ENCODE peak calls at places on chromosomes 6 and 20, in nine cellular contexts. One of them, this sample, is unnamed.

GRCh38 chr6:159726918-159727716 is at the start of gene WTAP:
- DNase-seq in psoas muscle: peak; percentile 97
- DNase-seq in IMR-90: peak; percentile 92
- DNase-seq in CD8-positive, alpha-beta T cell: peak; percentile 96
- DNase-seq in GM12865: peak; percentile 99
- DNase-seq in activated B cell treated with CpG ODN at 0.5 μM for 24 hours: peak; percentile 93
- DNase-seq in hepatocyte: peak; percentile 98
- DNase-seq in kidney: peak; percentile 99
- DNase-seq in stomach: peak; percentile 97
- DNase-seq in this sample: peak; percentile 98

GRCh38 chr6:106751501-106752252 is 122.3 kb downstream of the QRSL1 start:
- DNase-seq in psoas muscle: no peak
- DNase-seq in IMR-90: peak; percentile 8
- DNase-seq in CD8-positive, alpha-beta T cell: no peak
- DNase-seq in GM12865: no peak
- DNase-seq in activated B cell treated with CpG ODN at 0.5 μM for 24 hours: no peak
- DNase-seq in hepatocyte: no peak
- DNase-seq in kidney: peak; percentile 78
- DNase-seq in stomach: peak; percentile 85
- DNase-seq in this sample: no peak

GRCh38 chr6:149913085-149913484 is 9.8 kb downstream of the RAET1G start:
- DNase-seq in psoas muscle: peak; percentile 7
- DNase-seq in IMR-90: no peak
- DNase-seq in CD8-positive, alpha-beta T cell: no peak
- DNase-seq in GM12865: no peak
- DNase-seq in activated B cell treated with CpG ODN at 0.5 μM for 24 hours: no peak
- DNase-seq in hepatocyte: no peak
- DNase-seq in kidney: no peak
- DNase-seq in stomach: no peak
- DNase-seq in this sample: no peak

GRCh38 chr6:137866200-137866913 is 702 bp upstream of the TNFAIP3 start:
- DNase-seq in psoas muscle: no peak
- DNase-seq in IMR-90: no peak
- DNase-seq in CD8-positive, alpha-beta T cell: peak; percentile 45
- DNase-seq in GM12865: no peak
- DNase-seq in activated B cell treated with CpG ODN at 0.5 μM for 24 hours: peak; percentile 74
- DNase-seq in hepatocyte: peak; percentile 61
- DNase-seq in kidney: no peak
- DNase-seq in stomach: no peak
- DNase-seq in this sample: peak; percentile 71

GRCh38 chr6:55397986-55398385 is 70.7 kb downstream of the GFRAL start:
- DNase-seq in psoas muscle: no peak
- DNase-seq in IMR-90: peak; percentile 86
- DNase-seq in CD8-positive, alpha-beta T cell: no peak
- DNase-seq in GM12865: no peak
- DNase-seq in activated B cell treated with CpG ODN at 0.5 μM for 24 hours: no peak
- DNase-seq in hepatocyte: no peak
- DNase-seq in kidney: no peak
- DNase-seq in stomach: no peak
- DNase-seq in this sample: no peak

GRCh38 chr20:18388860-18389259 is 78.0 kb downstream of the DZANK1 start:
- DNase-seq in psoas muscle: no peak
- DNase-seq in IMR-90: peak; percentile 77
- DNase-seq in CD8-positive, alpha-beta T cell: no peak
- DNase-seq in GM12865: no peak
- DNase-seq in activated B cell treated with CpG ODN at 0.5 μM for 24 hours: no peak
- DNase-seq in hepatocyte: peak; percentile 74
- DNase-seq in kidney: no peak
- DNase-seq in stomach: no peak
- DNase-seq in this sample: no peak

GRCh38 chr6:136415351-136416005 is 125.8 kb upstream of the BCLAF1 start:
- DNase-seq in psoas muscle: no peak
- DNase-seq in IMR-90: peak; percentile 11
- DNase-seq in CD8-positive, alpha-beta T cell: no peak
- DNase-seq in GM12865: no peak
- DNase-seq in activated B cell treated with CpG ODN at 0.5 μM for 24 hours: no peak
- DNase-seq in hepatocyte: no peak
- DNase-seq in kidney: no peak
- DNase-seq in stomach: no peak
- DNase-seq in this sample: no peak

GRCh38 chr6:25035451-25036435 is 100.0 kb upstream of the RIPOR2 start:
- DNase-seq in psoas muscle: no peak
- DNase-seq in IMR-90: no peak
- DNase-seq in CD8-positive, alpha-beta T cell: no peak
- DNase-seq in GM12865: no peak
- DNase-seq in activated B cell treated with CpG ODN at 0.5 μM for 24 hours: no peak
- DNase-seq in hepatocyte: no peak
- DNase-seq in kidney: no peak
- DNase-seq in stomach: no peak
- DNase-seq in this sample: no peak

GRCh38 chr6:137492771-137493217 is 1.4 kb downstream of the OLIG3 start:
- DNase-seq in psoas muscle: no peak
- DNase-seq in IMR-90: no peak
- DNase-seq in CD8-positive, alpha-beta T cell: no peak
- DNase-seq in GM12865: no peak
- DNase-seq in activated B cell treated with CpG ODN at 0.5 μM for 24 hours: no peak
- DNase-seq in hepatocyte: no peak
- DNase-seq in kidney: no peak
- DNase-seq in stomach: no peak
- DNase-seq in this sample: no peak

GRCh38 chr6:156778615-156779205 is 1.5 kb downstream of the ARID1B start:
- DNase-seq in psoas muscle: peak; percentile 75
- DNase-seq in IMR-90: no peak
- DNase-seq in CD8-positive, alpha-beta T cell: peak; percentile 51
- DNase-seq in GM12865: peak; percentile 60
- DNase-seq in activated B cell treated with CpG ODN at 0.5 μM for 24 hours: peak; percentile 65
- DNase-seq in hepatocyte: peak; percentile 69
- DNase-seq in kidney: peak; percentile 90
- DNase-seq in stomach: peak; percentile 56
- DNase-seq in this sample: peak; percentile 79

DNA sequence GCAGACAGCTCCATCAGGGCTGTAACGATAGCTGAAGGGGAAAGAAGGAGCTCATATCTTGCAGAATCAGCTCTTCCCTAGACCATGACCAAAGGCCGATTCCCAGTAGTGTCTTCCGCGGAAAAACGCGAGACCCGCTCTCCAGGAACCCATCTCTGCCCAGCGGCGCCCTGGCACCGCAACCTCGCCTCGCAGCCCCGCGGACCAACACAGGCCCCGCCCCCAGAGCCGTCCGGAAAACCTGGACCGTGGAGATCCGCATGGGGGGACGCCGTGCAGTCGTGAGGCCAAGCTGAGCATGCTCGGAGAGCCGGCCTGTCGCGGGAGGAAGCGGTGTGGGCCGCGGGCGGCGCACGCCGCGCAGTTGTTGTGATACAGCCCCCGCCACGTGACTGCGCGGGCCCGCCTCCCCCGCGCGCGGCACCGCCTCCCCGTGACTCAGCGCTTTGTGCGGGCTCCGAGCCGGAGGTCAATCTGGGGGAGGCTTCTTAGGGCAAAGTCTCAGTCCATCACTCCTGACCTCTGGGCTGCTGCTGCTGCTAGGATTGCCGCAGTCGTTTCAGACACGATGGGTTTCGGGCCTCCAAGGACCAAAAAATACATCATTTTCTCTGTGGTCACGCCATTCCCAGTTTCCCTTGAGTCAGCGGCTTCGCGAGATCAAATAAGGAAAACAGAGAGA is 3.1 kb upstream of the GCLC start:
- DNase-seq in psoas muscle: peak; percentile 99
- DNase-seq in IMR-90: peak; percentile 97
- DNase-seq in CD8-positive, alpha-beta T cell: peak; percentile 91
- DNase-seq in GM12865: peak; percentile 96
- DNase-seq in activated B cell treated with CpG ODN at 0.5 μM for 24 hours: peak; percentile 93
- DNase-seq in hepatocyte: peak; percentile 98
- DNase-seq in kidney: peak; percentile 99
- DNase-seq in stomach: peak; percentile 98
- DNase-seq in this sample: peak; percentile 94
- TF ChIP-seq CTCF in psoas muscle: no peak
- TF ChIP-seq CTCF in IMR-90: peak; percentile 9
- TF ChIP-seq CTCF in CD8-positive, alpha-beta T cell: no peak
- TF ChIP-seq CTCF in GM12865: no peak
- TF ChIP-seq CTCF in activated B cell treated with CpG ODN at 0.5 μM for 24 hours: no peak
- TF ChIP-seq CTCF in hepatocyte: no peak
- TF ChIP-seq CTCF in kidney: no peak
- TF ChIP-seq CTCF in stomach: peak; percentile 8
- TF ChIP-seq CTCF in this sample: no peak

GRCh38 chr6:120279706-120280105 is 930.1 kb upstream of the MAN1A1 start:
- DNase-seq in psoas muscle: no peak
- DNase-seq in IMR-90: no peak
- DNase-seq in CD8-positive, alpha-beta T cell: no peak
- DNase-seq in GM12865: no peak
- DNase-seq in activated B cell treated with CpG ODN at 0.5 μM for 24 hours: no peak
- DNase-seq in hepatocyte: no peak
- DNase-seq in kidney: no peak
- DNase-seq in stomach: no peak
- DNase-seq in this sample: no peak

GRCh38 chr6:120272038-120272437 is 922.5 kb upstream of the MAN1A1 start:
- DNase-seq in psoas muscle: no peak
- DNase-seq in IMR-90: no peak
- DNase-seq in CD8-positive, alpha-beta T cell: no peak
- DNase-seq in GM12865: no peak
- DNase-seq in activated B cell treated with CpG ODN at 0.5 μM for 24 hours: no peak
- DNase-seq in hepatocyte: no peak
- DNase-seq in kidney: no peak
- DNase-seq in stomach: no peak
- DNase-seq in this sample: no peak

GRCh38 chr6:120274547-120274946 is 925.0 kb upstream of the MAN1A1 start:
- DNase-seq in psoas muscle: no peak
- DNase-seq in IMR-90: no peak
- DNase-seq in CD8-positive, alpha-beta T cell: no peak
- DNase-seq in GM12865: peak; percentile 29
- DNase-seq in activated B cell treated with CpG ODN at 0.5 μM for 24 hours: no peak
- DNase-seq in hepatocyte: no peak
- DNase-seq in kidney: no peak
- DNase-seq in stomach: no peak
- DNase-seq in this sample: no peak
- TF ChIP-seq CTCF in psoas muscle: no peak
- TF ChIP-seq CTCF in IMR-90: no peak
- TF ChIP-seq CTCF in CD8-positive, alpha-beta T cell: no peak
- TF ChIP-seq CTCF in GM12865: peak; percentile 10
- TF ChIP-seq CTCF in activated B cell treated with CpG ODN at 0.5 μM for 24 hours: no peak
- TF ChIP-seq CTCF in hepatocyte: no peak
- TF ChIP-seq CTCF in kidney: no peak
- TF ChIP-seq CTCF in stomach: no peak
- TF ChIP-seq CTCF in this sample: no peak

GRCh38 chr6:163300838-163301237 is 113.7 kb upstream of the QKI start:
- DNase-seq in psoas muscle: no peak
- DNase-seq in IMR-90: no peak
- DNase-seq in CD8-positive, alpha-beta T cell: no peak
- DNase-seq in GM12865: no peak
- DNase-seq in activated B cell treated with CpG ODN at 0.5 μM for 24 hours: no peak
- DNase-seq in hepatocyte: no peak
- DNase-seq in kidney: no peak
- DNase-seq in stomach: no peak
- DNase-seq in this sample: no peak

GRCh38 chr6:163294734-163295133 is 119.8 kb upstream of the QKI start:
- DNase-seq in psoas muscle: no peak
- DNase-seq in IMR-90: no peak
- DNase-seq in CD8-positive, alpha-beta T cell: no peak
- DNase-seq in GM12865: no peak
- DNase-seq in activated B cell treated with CpG ODN at 0.5 μM for 24 hours: no peak
- DNase-seq in hepatocyte: no peak
- DNase-seq in kidney: no peak
- DNase-seq in stomach: no peak
- DNase-seq in this sample: no peak

GRCh38 chr6:163298079-163298807 is 116.3 kb upstream of the QKI start:
- DNase-seq in psoas muscle: no peak
- DNase-seq in IMR-90: no peak
- DNase-seq in CD8-positive, alpha-beta T cell: no peak
- DNase-seq in GM12865: no peak
- DNase-seq in activated B cell treated with CpG ODN at 0.5 μM for 24 hours: no peak
- DNase-seq in hepatocyte: no peak
- DNase-seq in kidney: no peak
- DNase-seq in stomach: no peak
- DNase-seq in this sample: no peak

GRCh38 chr6:163293286-163293685 is 121.2 kb upstream of the QKI start:
- DNase-seq in psoas muscle: no peak
- DNase-seq in IMR-90: no peak
- DNase-seq in CD8-positive, alpha-beta T cell: no peak
- DNase-seq in GM12865: no peak
- DNase-seq in activated B cell treated with CpG ODN at 0.5 μM for 24 hours: no peak
- DNase-seq in hepatocyte: no peak
- DNase-seq in kidney: no peak
- DNase-seq in stomach: no peak
- DNase-seq in this sample: no peak

DNA sequence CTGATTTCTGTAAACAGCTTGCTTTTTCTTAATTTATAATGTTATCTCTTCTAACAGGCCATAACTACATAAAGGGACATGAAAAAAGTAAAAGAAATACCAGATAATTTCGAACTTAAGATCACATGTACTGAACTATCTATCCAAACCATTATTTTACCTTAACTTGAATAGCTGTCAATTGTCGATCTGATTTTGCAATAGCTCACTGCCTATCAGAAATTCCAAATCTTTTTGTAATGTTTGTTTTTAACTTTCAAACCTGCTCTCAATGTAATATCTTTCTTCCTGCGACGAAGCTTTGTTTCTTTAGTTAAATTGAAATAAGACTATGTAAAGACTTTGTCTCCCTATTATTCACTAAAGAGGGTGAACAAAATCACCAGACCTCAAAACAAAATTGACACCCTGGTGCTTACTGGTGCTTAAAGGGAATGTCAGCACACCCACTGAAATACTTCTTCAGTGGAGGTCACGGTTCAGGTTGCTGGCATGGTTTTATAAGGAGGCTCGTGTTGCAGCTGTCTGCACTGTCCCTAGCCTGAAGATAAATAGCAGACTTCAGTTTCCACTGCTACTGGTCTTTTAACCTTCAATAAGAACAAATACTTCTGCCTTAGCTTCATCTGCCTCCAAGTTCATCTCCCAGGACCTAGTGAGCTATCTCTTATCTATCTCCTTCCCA is 117.5 kb upstream of the QKI start:
- DNase-seq in psoas muscle: no peak
- DNase-seq in IMR-90: no peak
- DNase-seq in CD8-positive, alpha-beta T cell: no peak
- DNase-seq in GM12865: no peak
- DNase-seq in activated B cell treated with CpG ODN at 0.5 μM for 24 hours: no peak
- DNase-seq in hepatocyte: no peak
- DNase-seq in kidney: no peak
- DNase-seq in stomach: no peak
- DNase-seq in this sample: no peak
- TF ChIP-seq CTCF in psoas muscle: no peak
- TF ChIP-seq CTCF in IMR-90: no peak
- TF ChIP-seq CTCF in CD8-positive, alpha-beta T cell: no peak
- TF ChIP-seq CTCF in GM12865: no peak
- TF ChIP-seq CTCF in activated B cell treated with CpG ODN at 0.5 μM for 24 hours: no peak
- TF ChIP-seq CTCF in hepatocyte: no peak
- TF ChIP-seq CTCF in kidney: no peak
- TF ChIP-seq CTCF in stomach: no peak
- TF ChIP-seq CTCF in this sample: no peak

DNA sequence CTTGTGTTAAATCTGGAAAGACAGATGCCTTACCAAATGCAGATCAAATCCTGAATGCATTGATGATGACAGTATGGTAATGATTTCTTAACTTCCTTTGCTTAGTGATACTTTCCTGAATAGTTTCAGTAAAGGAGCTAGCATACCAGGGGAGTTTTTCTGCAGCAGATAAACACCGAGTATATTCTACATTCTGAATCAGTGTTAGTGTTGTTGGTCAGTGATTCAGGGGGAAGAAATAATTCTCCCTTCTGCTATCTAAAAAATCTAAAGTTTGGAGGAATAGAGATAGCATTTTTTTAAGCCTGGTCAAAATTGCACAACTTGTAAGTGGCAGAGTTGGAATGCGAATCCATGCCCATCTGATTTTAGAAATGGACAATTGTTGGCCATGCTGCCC is 512.2 kb upstream of the MARCKS start:
- DNase-seq in psoas muscle: no peak
- DNase-seq in IMR-90: peak; percentile 67
- DNase-seq in CD8-positive, alpha-beta T cell: no peak
- DNase-seq in GM12865: no peak
- DNase-seq in activated B cell treated with CpG ODN at 0.5 μM for 24 hours: no peak
- DNase-seq in hepatocyte: no peak
- DNase-seq in kidney: no peak
- DNase-seq in stomach: no peak
- DNase-seq in this sample: no peak
- TF ChIP-seq CTCF in psoas muscle: no peak
- TF ChIP-seq CTCF in IMR-90: no peak
- TF ChIP-seq CTCF in CD8-positive, alpha-beta T cell: no peak
- TF ChIP-seq CTCF in GM12865: no peak
- TF ChIP-seq CTCF in activated B cell treated with CpG ODN at 0.5 μM for 24 hours: no peak
- TF ChIP-seq CTCF in hepatocyte: no peak
- TF ChIP-seq CTCF in kidney: no peak
- TF ChIP-seq CTCF in stomach: no peak
- TF ChIP-seq CTCF in this sample: no peak

This sample was measured in type B pancreatic cell.